ENCODE peak calls at places on chromosomes 7 and 10, in four cellular contexts. W is K562, T is GM12878, S is GM12891. V is an unnamed sample.

GRCh38 chr7:55198634-55199366 is 166.3 kb upstream of the LANCL2 start:
- DNase-seq in W (no peak), S (no peak), T (no peak), V (no peak)

GRCh38 chr7:44617225-44617885 is 10.9 kb downstream of the OGDH start:
- DNase-seq in W (no peak), T (no peak), S (no peak), V (no peak)

GRCh38 chr7:44665531-44666213 is 59.2 kb downstream of the OGDH start:
- DNase-seq in W (no peak), S (no peak), T (no peak), V (no peak)

GRCh38 chr7:114026486-114027089 is 107.8 kb upstream of the PPP1R3A start:
- DNase-seq in S (no peak), W (peak), T (no peak), V (no peak)

GRCh38 chr7:26593405-26593804 is 271.0 kb downstream of the SKAP2 start:
- DNase-seq in W (no peak), S (no peak), T (no peak), V (no peak)

GRCh38 chr10:72007246-72007892 is 43.2 kb downstream of the CHST3 start:
- DNase-seq in T (no peak), S (no peak), W (peak), V (no peak)

GRCh38 chr7:37440738-37441404 is 7.8 kb downstream of the ELMO1 start:
- DNase-seq in T (no peak), W (no peak), S (no peak), V (no peak)

GRCh38 chr7:158933468-158934139 is 77.2 kb downstream of the DYNC2I1 start:
- DNase-seq in T (no peak), S (no peak), W (no peak), V (no peak)

GRCh38 chr7:150901160-150902035 is 49.1 kb downstream of the AOC1 start:
- DNase-seq in S (no peak), W (peak), T (no peak), V (no peak)

GRCh38 chr7:73668103-73668937 is 689 bp downstream of the VPS37D start:
- DNase-seq in S (no peak), T (no peak), W (no peak), V (no peak)

GRCh38 chr7:121480058-121480457 is 84.0 kb upstream of the FAM3C start:
- DNase-seq in T (no peak), S (no peak), W (no peak), V (no peak)

GRCh38 chr10:67257427-67258144 is 331.8 kb downstream of the LRRTM3 start:
- DNase-seq in W (no peak), S (no peak), T (no peak), V (no peak)

GRCh38 chr10:86964061-86964846 is 4.0 kb upstream of the ADIRF start:
- DNase-seq in W (no peak), T (no peak), S (no peak), V (no peak)

GRCh38 chr7:155392726-155393570 is 65.0 kb upstream of the EN2 start:
- DNase-seq in S (no peak), T (no peak), W (no peak), V (no peak)

GRCh38 chr10:6062101-6062771 is at the start of gene IL2RA:
- DNase-seq in W (no peak), T (no peak), S (no peak), V (no peak)

GRCh38 chr7:121113288-121113687 is 124.8 kb downstream of the CPED1 start:
- DNase-seq in S (no peak), T (no peak), W (no peak), V (no peak)

GRCh38 chr7:124457841-124458240 is 307.8 kb downstream of the GPR37 start:
- DNase-seq in S (no peak), W (no peak), T (no peak), V (no peak)

GRCh38 chr7:29890251-29890650 is 83.9 kb downstream of the WIPF3 start:
- DNase-seq in S (no peak), W (no peak), T (no peak), V (no peak)

GRCh38 chr10:31956200-31956946 is 27.7 kb upstream of the ARHGAP12 start:
- DNase-seq in W (no peak), T (no peak), S (no peak), V (no peak)

GRCh38 chr7:106071999-106072714 is 40.0 kb downstream of the SYPL1 start:
- DNase-seq in T (no peak), W (peak), S (no peak), V (no peak)

GRCh38 chr7:277228-277627 is 12.7 kb upstream of the FOXL3 start:
- DNase-seq in W (no peak), S (no peak), T (no peak), V (no peak)

GRCh38 chr10:33216661-33217427 is 117.6 kb downstream of the NRP1 start:
- DNase-seq in W (no peak), T (no peak), S (no peak), V (no peak)

GRCh38 chr7:23247602-23248335 is 1.2 kb downstream of the GPNMB start:
- DNase-seq in W (no peak), S (peak), T (no peak), V (peak)

GRCh38 chr7:113230691-113231090 is 112.3 kb upstream of the SMIM30 start:
- DNase-seq in W (no peak), S (no peak), T (no peak), V (no peak)

GRCh38 chr7:74575083-74575803 is 82.3 kb upstream of the GTF2I start:
- DNase-seq in W (peak), S (no peak), T (no peak), V (no peak)

GRCh38 chr10:130354555-130354954 is 218.4 kb downstream of the GLRX3 start:
- DNase-seq in T (no peak), W (no peak), S (no peak), V (no peak)

GRCh38 chr10:130357951-130358350 is 221.8 kb downstream of the GLRX3 start:
- DNase-seq in T (no peak), W (no peak), S (no peak), V (no peak)

GRCh38 chr10:130357226-130357625 is 221.0 kb downstream of the GLRX3 start:
- DNase-seq in T (no peak), S (no peak), W (no peak), V (no peak)

GRCh38 chr10:130353928-130354327 is 217.7 kb downstream of the GLRX3 start:
- DNase-seq in W (no peak), S (no peak), T (no peak), V (no peak)

DNA sequence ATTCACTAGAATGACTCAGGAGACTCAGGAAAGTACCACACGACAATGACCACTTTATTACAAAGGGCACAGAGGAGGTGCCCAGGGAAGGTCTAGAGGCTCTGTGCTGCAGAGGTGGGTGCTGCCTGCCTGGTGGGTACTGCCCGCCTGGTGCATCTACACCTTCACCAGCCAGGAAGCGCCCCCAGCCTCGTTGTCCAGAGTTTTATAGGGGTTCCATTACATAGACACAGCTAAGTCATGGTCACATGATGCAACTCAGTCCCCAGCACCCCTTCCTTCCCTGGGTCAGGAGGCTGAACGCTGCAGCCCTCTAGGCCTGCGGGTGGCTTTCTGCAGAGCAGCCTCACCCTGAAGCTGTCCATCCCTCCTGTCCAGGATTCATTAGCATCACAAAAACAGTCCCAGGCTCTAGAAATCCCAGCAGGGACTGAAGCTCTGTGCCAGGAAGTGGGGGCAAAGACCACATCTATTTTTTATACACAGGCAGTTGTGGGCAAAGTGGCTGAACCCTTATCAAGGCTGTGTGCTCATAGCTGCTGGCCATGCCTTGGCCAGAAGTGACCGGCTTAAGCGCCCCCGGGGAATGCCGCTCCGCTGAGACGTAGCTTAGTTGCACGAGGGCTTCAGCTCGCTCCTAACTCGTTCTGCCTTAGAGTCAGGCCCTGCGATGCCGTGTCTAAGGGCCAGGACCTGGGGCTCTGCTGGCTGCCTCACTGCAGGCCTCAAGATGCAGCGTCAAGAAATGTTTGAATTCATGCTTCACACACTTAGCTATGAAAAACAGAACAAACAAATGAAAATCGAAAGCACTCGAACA is 219.0 kb downstream of the GLRX3 start:
- DNase-seq in T (no peak), S (no peak), W (no peak), V (no peak)
- TF ChIP-seq POLR2AphosphoS5 in T (no peak), S (no peak), W (no peak), V (no peak)

GRCh38 chr10:17784701-17785100 is 24.4 kb upstream of the MRC1 start:
- DNase-seq in T (no peak), S (no peak), W (no peak), V (no peak)
- TF ChIP-seq TAF1 in T (no peak), S (no peak), W (no peak), V (no peak)

DNA sequence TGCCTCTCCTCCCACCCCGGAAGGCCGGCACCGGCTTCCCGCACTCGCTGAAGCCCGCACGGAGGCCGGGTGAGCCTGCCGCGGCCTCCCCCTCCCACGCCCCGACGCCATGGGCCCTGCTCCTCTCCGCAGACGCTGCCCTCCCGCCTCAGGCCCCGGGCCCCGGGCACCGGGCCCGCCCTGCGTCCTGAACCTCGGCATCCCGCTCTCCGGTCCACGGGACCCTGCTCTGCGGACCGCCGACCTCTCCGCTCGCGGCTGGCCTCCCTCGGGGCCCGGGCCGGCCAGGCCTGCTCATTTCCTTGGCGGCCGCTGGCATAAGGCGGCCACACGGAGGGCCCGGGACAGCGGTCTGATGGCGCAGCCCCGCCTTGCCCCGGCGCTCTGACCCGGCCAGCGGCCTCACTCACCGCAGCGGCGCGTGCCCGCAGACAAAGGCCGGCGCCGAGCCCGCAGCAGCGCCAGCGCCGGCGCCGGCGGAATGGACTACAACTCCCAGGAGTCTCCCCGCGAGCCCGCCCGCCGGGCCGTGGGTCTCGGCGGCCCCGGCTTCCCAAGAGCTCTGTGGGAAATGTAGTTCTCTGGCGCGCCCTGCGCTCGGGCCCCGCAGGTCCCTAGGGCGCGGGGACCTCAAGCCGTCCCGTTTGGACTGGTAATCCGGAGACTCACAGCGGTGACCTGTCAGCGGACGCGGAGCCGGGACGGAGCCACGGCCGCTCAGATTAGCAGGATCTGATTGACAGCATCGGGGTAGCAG is at the start of gene ZNF32:
- DNase-seq in W (peak), S (peak), T (no peak), V (peak)
- TF ChIP-seq POLR2AphosphoS5 in W (no peak), S (no peak), T (no peak), V (no peak)

DNA sequence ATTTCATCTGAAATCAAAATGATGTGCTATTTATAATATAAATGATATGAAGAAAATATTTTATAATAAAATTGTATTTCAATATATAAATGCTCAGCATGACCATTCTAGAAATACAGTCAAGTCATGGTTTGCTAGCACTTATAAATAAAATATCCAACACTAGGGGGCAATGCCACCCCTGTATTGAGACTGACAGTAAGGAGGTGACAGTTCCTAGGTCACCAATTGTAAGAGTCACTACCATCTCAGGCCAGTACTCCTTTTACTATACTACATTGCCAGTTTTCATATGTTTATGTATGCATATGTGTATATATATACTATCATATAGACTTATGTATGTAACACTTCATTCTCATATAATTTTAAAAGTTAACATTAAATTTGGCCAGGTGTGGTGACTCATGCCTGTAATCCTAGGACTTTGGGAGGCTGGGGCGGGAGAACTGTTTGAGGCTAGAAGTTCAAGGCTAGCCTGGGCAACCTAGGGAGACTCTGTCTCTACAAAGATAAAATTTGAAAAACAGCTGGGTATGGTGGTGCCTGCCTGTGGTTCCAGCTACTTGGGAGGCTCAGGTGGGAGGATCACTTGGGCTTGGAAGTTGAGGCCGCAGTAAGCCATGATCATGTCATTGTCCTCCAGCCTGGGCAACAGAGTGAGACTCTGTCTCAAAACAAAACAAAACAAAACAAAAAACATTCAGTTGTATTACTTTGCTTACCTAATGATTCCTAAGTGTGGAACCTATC is 2.4 kb upstream of the CNOT4 start:
- DNase-seq in T (peak), S (no peak), W (peak), V (no peak)
- TF ChIP-seq TAF1 in T (no peak), S (no peak), W (no peak), V (no peak)

DNA sequence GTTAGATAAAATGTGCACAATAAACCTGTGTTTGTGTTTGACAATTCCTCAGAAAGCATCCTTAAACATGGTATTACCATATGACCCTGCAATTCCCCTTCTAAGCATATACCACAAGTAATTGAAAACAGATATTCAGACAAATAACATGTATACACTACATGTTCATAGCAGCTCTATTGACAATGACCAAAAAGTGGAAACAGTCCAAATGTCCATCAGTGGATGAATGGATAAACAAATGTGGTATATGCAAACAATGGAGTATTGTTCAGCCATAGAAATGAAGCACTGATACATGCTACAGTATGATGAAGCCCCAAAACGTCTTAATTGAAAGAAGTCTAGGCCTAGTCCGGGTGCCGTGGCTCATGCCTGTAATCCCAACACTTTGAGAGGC is 280.1 kb downstream of the OTUD1 start:
- DNase-seq in T (no peak), S (no peak), W (no peak), V (no peak)
- TF ChIP-seq POLR2AphosphoS5 in T (no peak), S (no peak), W (no peak), V (no peak)

GRCh38 chr7:90918303-90918702 is 322.2 kb downstream of the CDK14 start:
- DNase-seq in W (no peak), S (no peak), T (no peak), V (no peak)

GRCh38 chr7:90917536-90917935 is 321.4 kb downstream of the CDK14 start:
- DNase-seq in W (no peak), T (no peak), S (no peak), V (no peak)

GRCh38 chr7:90919766-90920165 is 323.6 kb downstream of the CDK14 start:
- DNase-seq in T (no peak), W (no peak), S (no peak), V (no peak)

GRCh38 chr7:90923576-90923975 is 327.5 kb downstream of the CDK14 start:
- DNase-seq in T (no peak), W (no peak), S (no peak), V (no peak)

DNA sequence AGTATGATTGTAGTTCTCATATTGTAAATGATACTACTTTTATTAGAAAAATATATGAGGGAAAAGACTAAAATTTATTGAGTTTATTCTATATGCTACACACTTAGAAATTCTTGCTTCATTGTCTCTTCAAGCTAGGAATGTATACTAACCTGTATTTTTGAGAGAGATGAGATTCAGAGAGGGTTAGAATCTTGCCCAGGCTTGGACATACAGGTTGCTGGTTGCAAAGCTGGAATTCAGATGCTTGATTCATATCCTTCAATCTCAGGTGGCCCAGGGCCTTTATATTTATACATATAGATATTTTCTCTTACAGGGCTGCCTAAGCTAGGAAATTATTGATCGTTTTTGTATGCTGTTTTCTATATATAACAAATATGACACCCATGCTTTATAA is 324.2 kb downstream of the CDK14 start:
- DNase-seq in S (no peak), T (no peak), W (no peak), V (no peak)
- TF ChIP-seq TAF1 in S (no peak), T (no peak), W (no peak), V (no peak)

GRCh38 chr10:74213019-74213418 is 62.0 kb downstream of the ADK start:
- DNase-seq in W (no peak), S (no peak), T (no peak), V (no peak)
- TF ChIP-seq POLR2AphosphoS5 in W (no peak), S (no peak), T (no peak), V (no peak)

DNA sequence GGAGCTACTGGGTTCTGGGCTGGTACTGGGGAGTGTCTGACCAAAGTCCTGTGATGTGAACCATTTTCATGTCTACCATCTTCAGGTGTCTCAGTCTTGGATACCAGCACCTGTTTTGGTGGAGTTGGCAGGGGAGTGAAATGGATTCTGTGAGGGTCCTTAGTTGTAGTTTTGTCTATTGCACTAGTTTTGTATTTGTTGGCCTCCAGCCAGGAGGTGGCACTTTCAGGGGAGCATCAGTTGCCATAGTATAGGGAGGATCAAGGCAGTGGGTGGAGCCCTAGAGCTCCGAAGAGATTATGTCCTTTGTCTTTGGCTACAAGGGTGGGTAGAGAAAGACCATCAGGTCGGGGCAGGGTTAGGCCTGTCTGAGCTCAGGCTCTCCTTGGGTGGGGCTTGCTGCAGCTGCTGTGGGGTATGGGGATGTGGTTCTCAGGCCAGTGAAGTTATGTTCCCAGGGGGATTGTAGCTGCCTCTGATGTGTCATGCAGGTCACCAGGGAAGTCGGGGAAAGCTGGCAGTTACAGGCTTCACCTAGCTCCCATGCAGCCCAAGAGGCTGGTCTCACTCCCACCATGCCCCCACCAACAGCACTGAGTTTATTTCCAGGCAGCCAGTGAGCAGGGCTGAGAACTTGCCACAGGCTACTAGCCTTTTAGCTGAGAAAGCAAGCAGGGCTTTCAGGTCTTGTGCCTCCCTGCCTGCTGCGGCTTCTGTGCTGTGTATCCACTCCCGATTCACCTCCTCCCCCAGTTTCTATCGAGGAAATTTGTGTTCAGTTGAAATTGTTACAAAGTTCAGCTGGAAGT is 153.1 kb downstream of the ZNF365 start:
- DNase-seq in T (peak), S (no peak), W (no peak), V (no peak)
- TF ChIP-seq TAF1 in T (peak), S (no peak), W (no peak), V (no peak)